ENCODE peak calls at places on chromosomes 4 and X, in six cellular contexts. H is NCI-H1694; W is activated T-helper 9 cell treated with anti-CD3 and anti-CD28 coated beads, Interleukin-2, amount 50 U/mL, for 16 hours; R is AG20443; J is astrocyte of the cerebellum; P is activated naive CD8-positive, alpha-beta T cell treated with anti-CD3 and anti-CD28 coated beads, Interleukin-2, amount 50 U/mL, for 24 hours. Y is an unnamed sample.

GRCh38 chr4:10013722-10014121 is 7.6 kb downstream of the SLC2A9 start:
- DNase-seq in H (peak), W (no peak), R (peak), J (no peak), P (peak), Y (no peak)

GRCh38 chrX:1444896-1445480 is 7.7 kb downstream of the ASMTL start:
- DNase-seq in H (no peak), W (no peak), R (no peak), J (no peak), P (no peak), Y (peak)

GRCh38 chr4:60989141-60989540 is 211.0 kb upstream of the ADGRL3 start:
- DNase-seq in H (no peak), W (no peak), R (no peak), J (no peak), P (no peak), Y (no peak)

GRCh38 chr4:6225469-6225868 is 25.1 kb upstream of the JAKMIP1 start:
- DNase-seq in H (no peak), W (no peak), R (peak), J (peak), P (peak), Y (no peak)

GRCh38 chrX:54198262-54198661 is 15.2 kb upstream of the FAM120C start:
- DNase-seq in H (no peak), W (no peak), R (no peak), J (no peak), P (no peak), Y (no peak)

GRCh38 chrX:39766882-39767281 is 330.9 kb downstream of the BCOR start:
- DNase-seq in H (no peak), W (no peak), R (peak), J (no peak), P (no peak), Y (no peak)

GRCh38 chrX:46791927-46792825 is 33.3 kb upstream of the SLC9A7 start:
- DNase-seq in H (no peak), W (no peak), R (peak), J (peak), P (no peak), Y (no peak)

GRCh38 chrX:43958529-43958928 is 14.7 kb downstream of the NDP start:
- DNase-seq in H (peak), W (no peak), R (peak), J (peak), P (no peak), Y (no peak)

GRCh38 chrX:102651242-102651967 is at the start of gene GPRASP1:
- DNase-seq in H (no peak), W (peak), R (peak), J (no peak), P (peak), Y (peak)

GRCh38 chrX:133005038-133005437 is 46.6 kb upstream of the HS6ST2 start:
- DNase-seq in H (no peak), W (no peak), R (peak), J (no peak), P (no peak), Y (no peak)

GRCh38 chr4:86032476-86033022 is 327.3 kb downstream of the MAPK10 start:
- DNase-seq in H (no peak), W (no peak), R (peak), J (peak), P (no peak), Y (no peak)

GRCh38 chr4:5969336-5969735 is 48.9 kb downstream of the C4orf50 start:
- DNase-seq in H (no peak), W (no peak), R (no peak), J (no peak), P (no peak), Y (no peak)

GRCh38 chr4:121428721-121429120 is 47.9 kb upstream of the QRFPR start:
- DNase-seq in H (no peak), W (no peak), R (no peak), J (no peak), P (no peak), Y (no peak)

GRCh38 chr4:173214661-173215060 is 46.0 kb downstream of the GALNT7 start:
- DNase-seq in H (no peak), W (no peak), R (no peak), J (peak), P (no peak), Y (no peak)

GRCh38 chr4:86848136-86848535 is 1.0 kb downstream of the SLC10A6 start:
- DNase-seq in H (no peak), W (no peak), R (peak), J (no peak), P (no peak), Y (no peak)

GRCh38 chr4:7650606-7651400 is 216.1 kb upstream of the PSAPL1 start:
- DNase-seq in H (no peak), W (no peak), R (peak), J (no peak), P (no peak), Y (no peak)

GRCh38 chr4:184306949-184307348 is 89.3 kb upstream of the ENPP6 start:
- DNase-seq in H (no peak), W (no peak), R (peak), J (no peak), P (no peak), Y (no peak)

GRCh38 chr4:56817840-56818491 is 3.5 kb downstream of the SPINK2 start:
- DNase-seq in H (no peak), W (no peak), R (no peak), J (peak), P (peak), Y (no peak)

GRCh38 chr4:176063718-176064117 is 1.9 kb upstream of the WDR17 start:
- DNase-seq in H (no peak), W (no peak), R (no peak), J (no peak), P (no peak), Y (no peak)

GRCh38 chr4:151911970-151912369 is 151.2 kb upstream of the GATB start:
- DNase-seq in H (no peak), W (no peak), R (no peak), J (no peak), P (no peak), Y (no peak)

GRCh38 chr4:120331486-120332281 is 265.0 kb upstream of the MAD2L1 start:
- DNase-seq in H (no peak), W (no peak), R (no peak), J (peak), P (no peak), Y (no peak)

GRCh38 chr4:10694151-10694825 is 9.7 kb upstream of the CLNK start:
- DNase-seq in H (no peak), W (no peak), R (no peak), J (no peak), P (no peak), Y (no peak)

GRCh38 chr4:164212714-164213113 is 541.2 kb upstream of the SMIM31 start:
- DNase-seq in H (no peak), W (no peak), R (no peak), J (no peak), P (no peak), Y (no peak)

GRCh38 chr4:26858035-26858918 is 2.4 kb upstream of the STIM2 start:
- DNase-seq in H (no peak), W (no peak), R (no peak), J (no peak), P (no peak), Y (no peak)

GRCh38 chr4:23333946-23334878 is 555.6 kb downstream of the PPARGC1A start:
- DNase-seq in H (no peak), W (no peak), R (peak), J (peak), P (peak), Y (no peak)

GRCh38 chr4:84632092-84632491 is 49.2 kb downstream of the CDS1 start:
- DNase-seq in H (no peak), W (no peak), R (peak), J (peak), P (no peak), Y (no peak)

GRCh38 chrX:110034036-110034435 is 31.1 kb downstream of the TMEM164 start:
- DNase-seq in H (no peak), W (no peak), R (no peak), J (no peak), P (no peak), Y (no peak)

GRCh38 chr4:71430609-71431008 is 91.8 kb downstream of the SLC4A4 start:
- DNase-seq in H (no peak), W (no peak), R (no peak), J (no peak), P (no peak), Y (no peak)

GRCh38 chr4:76305971-76306881 is at the start of gene STBD1:
- DNase-seq in H (no peak), W (peak), R (peak), J (no peak), P (peak), Y (peak)